ENCODE peak calls at places on chromosome 3, in five cellular contexts. One of them, this sample, is unnamed.

GRCh38 chr3:30934208-30934550 is 39.7 kb upstream of the GADL1 start:
- ATAC-seq in left colon: peak; percentile 45
- ATAC-seq in pancreas: peak; percentile 77
- ATAC-seq in activated naive CD8-positive, alpha-beta T cell treated with anti-CD3 and anti-CD28 coated beads, Interleukin-2, amount 10 ng/mL, durations not matched to agents 7 days and 5 days: no peak
- ATAC-seq in CD4-positive, alpha-beta T cell: no peak
- ATAC-seq in this sample: no peak

GRCh38 chr3:37779289-37780152 is 82.2 kb upstream of the CTDSPL start:
- ATAC-seq in activated naive CD8-positive, alpha-beta T cell treated with anti-CD3 and anti-CD28 coated beads, Interleukin-2, amount 10 ng/mL, durations not matched to agents 7 days and 5 days: no peak
- ATAC-seq in left colon: peak; percentile 80
- ATAC-seq in pancreas: peak; percentile 97
- ATAC-seq in CD4-positive, alpha-beta T cell: no peak
- ATAC-seq in this sample: peak; percentile 50

GRCh38 chr3:122025296-122025695 is 3.2 kb upstream of the ILDR1 start:
- ATAC-seq in pancreas: no peak
- ATAC-seq in left colon: no peak
- ATAC-seq in CD4-positive, alpha-beta T cell: no peak
- ATAC-seq in activated naive CD8-positive, alpha-beta T cell treated with anti-CD3 and anti-CD28 coated beads, Interleukin-2, amount 10 ng/mL, durations not matched to agents 7 days and 5 days: no peak
- ATAC-seq in this sample: peak; percentile 87

GRCh38 chr3:99776516-99777209 is 41.0 kb upstream of the CMSS1 start:
- ATAC-seq in CD4-positive, alpha-beta T cell: no peak
- ATAC-seq in activated naive CD8-positive, alpha-beta T cell treated with anti-CD3 and anti-CD28 coated beads, Interleukin-2, amount 10 ng/mL, durations not matched to agents 7 days and 5 days: no peak
- ATAC-seq in left colon: no peak
- ATAC-seq in pancreas: no peak
- ATAC-seq in this sample: no peak

GRCh38 chr3:138984816-138985215 is 21.3 kb downstream of the PRR23A start:
- ATAC-seq in activated naive CD8-positive, alpha-beta T cell treated with anti-CD3 and anti-CD28 coated beads, Interleukin-2, amount 10 ng/mL, durations not matched to agents 7 days and 5 days: no peak
- ATAC-seq in left colon: no peak
- ATAC-seq in CD4-positive, alpha-beta T cell: no peak
- ATAC-seq in pancreas: no peak
- ATAC-seq in this sample: no peak

GRCh38 chr3:78847203-78847602 is 920.6 kb downstream of the ROBO1 start:
- ATAC-seq in activated naive CD8-positive, alpha-beta T cell treated with anti-CD3 and anti-CD28 coated beads, Interleukin-2, amount 10 ng/mL, durations not matched to agents 7 days and 5 days: no peak
- ATAC-seq in left colon: no peak
- ATAC-seq in pancreas: no peak
- ATAC-seq in CD4-positive, alpha-beta T cell: no peak
- ATAC-seq in this sample: no peak

GRCh38 chr3:103992469-103992868 is 1374.2 kb upstream of the ALCAM start:
- ATAC-seq in activated naive CD8-positive, alpha-beta T cell treated with anti-CD3 and anti-CD28 coated beads, Interleukin-2, amount 10 ng/mL, durations not matched to agents 7 days and 5 days: no peak
- ATAC-seq in left colon: no peak
- ATAC-seq in pancreas: no peak
- ATAC-seq in CD4-positive, alpha-beta T cell: no peak
- ATAC-seq in this sample: peak; percentile 24

GRCh38 chr3:187919535-187919934 is 174.3 kb upstream of the BCL6 start:
- ATAC-seq in pancreas: no peak
- ATAC-seq in left colon: no peak
- ATAC-seq in activated naive CD8-positive, alpha-beta T cell treated with anti-CD3 and anti-CD28 coated beads, Interleukin-2, amount 10 ng/mL, durations not matched to agents 7 days and 5 days: peak; percentile 59
- ATAC-seq in CD4-positive, alpha-beta T cell: peak; percentile 49
- ATAC-seq in this sample: peak; percentile 76

GRCh38 chr3:62368705-62369475 is 4.5 kb downstream of the FEZF2 start:
- ATAC-seq in activated naive CD8-positive, alpha-beta T cell treated with anti-CD3 and anti-CD28 coated beads, Interleukin-2, amount 10 ng/mL, durations not matched to agents 7 days and 5 days: no peak
- ATAC-seq in pancreas: peak; percentile 55
- ATAC-seq in left colon: no peak
- ATAC-seq in CD4-positive, alpha-beta T cell: no peak
- ATAC-seq in this sample: no peak

GRCh38 chr3:150609988-150610387 is 6.9 kb downstream of the SELENOT start:
- ATAC-seq in activated naive CD8-positive, alpha-beta T cell treated with anti-CD3 and anti-CD28 coated beads, Interleukin-2, amount 10 ng/mL, durations not matched to agents 7 days and 5 days: no peak
- ATAC-seq in pancreas: no peak
- ATAC-seq in CD4-positive, alpha-beta T cell: no peak
- ATAC-seq in left colon: no peak
- ATAC-seq in this sample: no peak

GRCh38 chr3:54433846-54434245 is 311.5 kb downstream of the CACNA2D3 start:
- ATAC-seq in activated naive CD8-positive, alpha-beta T cell treated with anti-CD3 and anti-CD28 coated beads, Interleukin-2, amount 10 ng/mL, durations not matched to agents 7 days and 5 days: no peak
- ATAC-seq in left colon: peak; percentile 26
- ATAC-seq in pancreas: no peak
- ATAC-seq in CD4-positive, alpha-beta T cell: no peak
- ATAC-seq in this sample: no peak

GRCh38 chr3:161035711-161036110 is 69.4 kb downstream of the B3GALNT1 start:
- ATAC-seq in pancreas: no peak
- ATAC-seq in CD4-positive, alpha-beta T cell: no peak
- ATAC-seq in activated naive CD8-positive, alpha-beta T cell treated with anti-CD3 and anti-CD28 coated beads, Interleukin-2, amount 10 ng/mL, durations not matched to agents 7 days and 5 days: no peak
- ATAC-seq in left colon: no peak
- ATAC-seq in this sample: peak; percentile 70

GRCh38 chr3:127909646-127910045 is 5.4 kb upstream of the KBTBD12 start:
- ATAC-seq in activated naive CD8-positive, alpha-beta T cell treated with anti-CD3 and anti-CD28 coated beads, Interleukin-2, amount 10 ng/mL, durations not matched to agents 7 days and 5 days: no peak
- ATAC-seq in pancreas: no peak
- ATAC-seq in CD4-positive, alpha-beta T cell: no peak
- ATAC-seq in left colon: no peak
- ATAC-seq in this sample: no peak

GRCh38 chr3:184724662-184725061 is 12.8 kb upstream of the MAGEF1 start:
- ATAC-seq in activated naive CD8-positive, alpha-beta T cell treated with anti-CD3 and anti-CD28 coated beads, Interleukin-2, amount 10 ng/mL, durations not matched to agents 7 days and 5 days: no peak
- ATAC-seq in pancreas: no peak
- ATAC-seq in CD4-positive, alpha-beta T cell: no peak
- ATAC-seq in left colon: no peak
- ATAC-seq in this sample: no peak

GRCh38 chr3:149277338-149277813 is 55.7 kb upstream of the CP start:
- ATAC-seq in left colon: peak; percentile 89
- ATAC-seq in activated naive CD8-positive, alpha-beta T cell treated with anti-CD3 and anti-CD28 coated beads, Interleukin-2, amount 10 ng/mL, durations not matched to agents 7 days and 5 days: peak; percentile 81
- ATAC-seq in CD4-positive, alpha-beta T cell: no peak
- ATAC-seq in pancreas: peak; percentile 58
- ATAC-seq in this sample: peak; percentile 69

GRCh38 chr3:182962162-182962561 is 18.2 kb downstream of the DCUN1D1 start:
- ATAC-seq in activated naive CD8-positive, alpha-beta T cell treated with anti-CD3 and anti-CD28 coated beads, Interleukin-2, amount 10 ng/mL, durations not matched to agents 7 days and 5 days: no peak
- ATAC-seq in left colon: peak; percentile 67
- ATAC-seq in CD4-positive, alpha-beta T cell: no peak
- ATAC-seq in pancreas: peak; percentile 84
- ATAC-seq in this sample: no peak

GRCh38 chr3:41050149-41050548 is 149.2 kb upstream of the CTNNB1 start:
- ATAC-seq in pancreas: no peak
- ATAC-seq in activated naive CD8-positive, alpha-beta T cell treated with anti-CD3 and anti-CD28 coated beads, Interleukin-2, amount 10 ng/mL, durations not matched to agents 7 days and 5 days: no peak
- ATAC-seq in CD4-positive, alpha-beta T cell: no peak
- ATAC-seq in left colon: peak; percentile 70
- ATAC-seq in this sample: no peak

GRCh38 chr3:12356996-12357395 is 68.1 kb downstream of the PPARG start:
- ATAC-seq in left colon: peak; percentile 8
- ATAC-seq in pancreas: no peak
- ATAC-seq in activated naive CD8-positive, alpha-beta T cell treated with anti-CD3 and anti-CD28 coated beads, Interleukin-2, amount 10 ng/mL, durations not matched to agents 7 days and 5 days: no peak
- ATAC-seq in CD4-positive, alpha-beta T cell: no peak
- ATAC-seq in this sample: peak; percentile 24

GRCh38 chr3:183484676-183485075 is 56.3 kb upstream of the MCF2L2 start:
- ATAC-seq in activated naive CD8-positive, alpha-beta T cell treated with anti-CD3 and anti-CD28 coated beads, Interleukin-2, amount 10 ng/mL, durations not matched to agents 7 days and 5 days: no peak
- ATAC-seq in left colon: no peak
- ATAC-seq in CD4-positive, alpha-beta T cell: no peak
- ATAC-seq in pancreas: no peak
- ATAC-seq in this sample: no peak

GRCh38 chr3:148102156-148102555 is 595.5 kb upstream of the AGTR1 start:
- ATAC-seq in pancreas: no peak
- ATAC-seq in CD4-positive, alpha-beta T cell: no peak
- ATAC-seq in activated naive CD8-positive, alpha-beta T cell treated with anti-CD3 and anti-CD28 coated beads, Interleukin-2, amount 10 ng/mL, durations not matched to agents 7 days and 5 days: no peak
- ATAC-seq in left colon: no peak
- ATAC-seq in this sample: no peak

GRCh38 chr3:169227911-169228310 is 435.6 kb downstream of the MECOM start:
- ATAC-seq in left colon: no peak
- ATAC-seq in pancreas: no peak
- ATAC-seq in CD4-positive, alpha-beta T cell: no peak
- ATAC-seq in activated naive CD8-positive, alpha-beta T cell treated with anti-CD3 and anti-CD28 coated beads, Interleukin-2, amount 10 ng/mL, durations not matched to agents 7 days and 5 days: peak; percentile 79
- ATAC-seq in this sample: peak; percentile 43

GRCh38 chr3:179526989-179527391 is 35.7 kb upstream of the ACTL6A start:
- ATAC-seq in activated naive CD8-positive, alpha-beta T cell treated with anti-CD3 and anti-CD28 coated beads, Interleukin-2, amount 10 ng/mL, durations not matched to agents 7 days and 5 days: no peak
- ATAC-seq in left colon: no peak
- ATAC-seq in CD4-positive, alpha-beta T cell: no peak
- ATAC-seq in pancreas: peak; percentile 67
- ATAC-seq in this sample: no peak

GRCh38 chr3:81497565-81497964 is 263.9 kb downstream of the GBE1 start:
- ATAC-seq in left colon: no peak
- ATAC-seq in CD4-positive, alpha-beta T cell: no peak
- ATAC-seq in activated naive CD8-positive, alpha-beta T cell treated with anti-CD3 and anti-CD28 coated beads, Interleukin-2, amount 10 ng/mL, durations not matched to agents 7 days and 5 days: no peak
- ATAC-seq in pancreas: no peak
- ATAC-seq in this sample: no peak

GRCh38 chr3:45219694-45220093 is 6.4 kb downstream of the TMEM158 start:
- ATAC-seq in activated naive CD8-positive, alpha-beta T cell treated with anti-CD3 and anti-CD28 coated beads, Interleukin-2, amount 10 ng/mL, durations not matched to agents 7 days and 5 days: no peak
- ATAC-seq in CD4-positive, alpha-beta T cell: no peak
- ATAC-seq in left colon: no peak
- ATAC-seq in pancreas: no peak
- ATAC-seq in this sample: peak; percentile 21

GRCh38 chr3:112078125-112079083 is 7.8 kb upstream of the C3orf52 start:
- ATAC-seq in CD4-positive, alpha-beta T cell: no peak
- ATAC-seq in activated naive CD8-positive, alpha-beta T cell treated with anti-CD3 and anti-CD28 coated beads, Interleukin-2, amount 10 ng/mL, durations not matched to agents 7 days and 5 days: no peak
- ATAC-seq in left colon: no peak
- ATAC-seq in pancreas: no peak
- ATAC-seq in this sample: no peak

GRCh38 chr3:119304201-119304713 is 10.1 kb downstream of the ARHGAP31 start:
- ATAC-seq in left colon: no peak
- ATAC-seq in activated naive CD8-positive, alpha-beta T cell treated with anti-CD3 and anti-CD28 coated beads, Interleukin-2, amount 10 ng/mL, durations not matched to agents 7 days and 5 days: no peak
- ATAC-seq in CD4-positive, alpha-beta T cell: no peak
- ATAC-seq in pancreas: no peak
- ATAC-seq in this sample: no peak

GRCh38 chr3:14725564-14726420 is 50.9 kb downstream of the C3orf20 start:
- ATAC-seq in left colon: no peak
- ATAC-seq in pancreas: peak; percentile 51
- ATAC-seq in CD4-positive, alpha-beta T cell: no peak
- ATAC-seq in activated naive CD8-positive, alpha-beta T cell treated with anti-CD3 and anti-CD28 coated beads, Interleukin-2, amount 10 ng/mL, durations not matched to agents 7 days and 5 days: no peak
- ATAC-seq in this sample: no peak

GRCh38 chr3:179591313-179591712 is 13.1 kb downstream of the MRPL47 start:
- ATAC-seq in pancreas: no peak
- ATAC-seq in CD4-positive, alpha-beta T cell: no peak
- ATAC-seq in left colon: no peak
- ATAC-seq in activated naive CD8-positive, alpha-beta T cell treated with anti-CD3 and anti-CD28 coated beads, Interleukin-2, amount 10 ng/mL, durations not matched to agents 7 days and 5 days: no peak
- ATAC-seq in this sample: no peak

GRCh38 chr3:187889601-187890404 is 144.5 kb upstream of the BCL6 start:
- ATAC-seq in pancreas: no peak
- ATAC-seq in CD4-positive, alpha-beta T cell: no peak
- ATAC-seq in activated naive CD8-positive, alpha-beta T cell treated with anti-CD3 and anti-CD28 coated beads, Interleukin-2, amount 10 ng/mL, durations not matched to agents 7 days and 5 days: no peak
- ATAC-seq in left colon: peak; percentile 44
- ATAC-seq in this sample: no peak

GRCh38 chr3:119380697-119381096 is 82.7 kb downstream of the TMEM39A start:
- ATAC-seq in left colon: no peak
- ATAC-seq in CD4-positive, alpha-beta T cell: no peak
- ATAC-seq in activated naive CD8-positive, alpha-beta T cell treated with anti-CD3 and anti-CD28 coated beads, Interleukin-2, amount 10 ng/mL, durations not matched to agents 7 days and 5 days: no peak
- ATAC-seq in pancreas: peak; percentile 79
- ATAC-seq in this sample: no peak

GRCh38 chr3:31341130-31341529 is 191.6 kb upstream of the STT3B start:
- ATAC-seq in activated naive CD8-positive, alpha-beta T cell treated with anti-CD3 and anti-CD28 coated beads, Interleukin-2, amount 10 ng/mL, durations not matched to agents 7 days and 5 days: no peak
- ATAC-seq in CD4-positive, alpha-beta T cell: no peak
- ATAC-seq in pancreas: peak; percentile 45
- ATAC-seq in left colon: no peak
- ATAC-seq in this sample: no peak

GRCh38 chr3:3141939-3142338 is 15.2 kb downstream of the TRNT1 start:
- ATAC-seq in CD4-positive, alpha-beta T cell: no peak
- ATAC-seq in left colon: no peak
- ATAC-seq in pancreas: no peak
- ATAC-seq in activated naive CD8-positive, alpha-beta T cell treated with anti-CD3 and anti-CD28 coated beads, Interleukin-2, amount 10 ng/mL, durations not matched to agents 7 days and 5 days: no peak
- ATAC-seq in this sample: no peak

GRCh38 chr3:101542952-101543351 is 18.7 kb upstream of the TRMT10C start:
- ATAC-seq in pancreas: no peak
- ATAC-seq in CD4-positive, alpha-beta T cell: peak; percentile 74
- ATAC-seq in left colon: no peak
- ATAC-seq in activated naive CD8-positive, alpha-beta T cell treated with anti-CD3 and anti-CD28 coated beads, Interleukin-2, amount 10 ng/mL, durations not matched to agents 7 days and 5 days: peak; percentile 82
- ATAC-seq in this sample: no peak

GRCh38 chr3:72223116-72223515 is 438.2 kb upstream of the PROK2 start:
- ATAC-seq in CD4-positive, alpha-beta T cell: no peak
- ATAC-seq in left colon: no peak
- ATAC-seq in activated naive CD8-positive, alpha-beta T cell treated with anti-CD3 and anti-CD28 coated beads, Interleukin-2, amount 10 ng/mL, durations not matched to agents 7 days and 5 days: no peak
- ATAC-seq in pancreas: no peak
- ATAC-seq in this sample: no peak

This sample was measured in stimulated activated memory B cell treated with anti-CD40 and anti-IgM and Interleukin-4, amounts not matched to agents 10 μg/mL and 1 μg/mL and 100 μg/mL, for 72 hours.